ENCODE peak calls at places on chromosome 22, in nine cellular contexts. B, I, Z, P, N, V, U, H and K are unnamed samples.
A peak's percentile ranks its signal among the peaks of the same experiment; 100 is the strongest.

GRCh38 chr22:29306830-29307657 is 594 bp downstream of the GAS2L1 start:
- DNase-seq in V (peak; percentile 86), P (peak; percentile 34), Z (peak; percentile 84), I (no peak), U (peak; percentile 79), H (peak; percentile 96), B (no peak), N (peak; percentile 84), K (peak; percentile 80)

GRCh38 chr22:43510226-43511070 is 98.6 kb downstream of the MPPED1 start:
- DNase-seq in I (no peak), P (no peak), U (no peak), N (no peak), H (no peak), Z (no peak), V (no peak), B (no peak), K (no peak)

GRCh38 chr22:17795143-17795542 is 20.9 kb upstream of the BID start:
- DNase-seq in B (no peak), V (no peak), P (no peak), I (no peak), U (peak; percentile 29), Z (no peak), N (no peak), H (no peak), K (no peak)

GRCh38 chr22:50422046-50422445 is 52.8 kb downstream of the SBF1 start:
- DNase-seq in U (no peak), H (no peak), B (no peak), V (no peak), P (no peak), I (no peak), Z (no peak), N (no peak), K (no peak)

GRCh38 chr22:33869946-33870345 is 50.3 kb downstream of the LARGE1 start:
- DNase-seq in V (no peak), B (no peak), P (no peak), H (no peak), N (no peak), U (no peak), I (no peak), Z (peak; percentile 13), K (no peak)

GRCh38 chr22:44707752-44708151 is 5.7 kb downstream of the PRR5 start:
- DNase-seq in N (no peak), B (no peak), P (no peak), H (no peak), V (no peak), I (no peak), U (peak; percentile 70), Z (peak; percentile 32), K (no peak)

GRCh38 chr22:24066260-24066659 is 55.2 kb downstream of the CABIN1 start:
- DNase-seq in H (no peak), B (no peak), U (peak; percentile 13), I (no peak), P (no peak), N (no peak), Z (peak; percentile 59), V (no peak), K (peak; percentile 8)

GRCh38 chr22:44098021-44098739 is 74.1 kb downstream of the PARVB start:
- DNase-seq in Z (no peak), H (peak; percentile 81), P (no peak), U (no peak), N (no peak), V (no peak), I (no peak), B (no peak), K (no peak)

GRCh38 chr22:37128555-37129281 is 19.2 kb upstream of the TMPRSS6 start:
- DNase-seq in U (no peak), Z (no peak), P (no peak), V (no peak), N (no peak), I (no peak), B (no peak), H (no peak), K (no peak)

GRCh38 chr22:43270314-43270908 is 72.8 kb downstream of the SCUBE1 start:
- DNase-seq in H (no peak), I (no peak), U (no peak), P (no peak), B (no peak), N (no peak), V (no peak), Z (no peak), K (no peak)

GRCh38 chr22:20430101-20430640 is 7.5 kb downstream of the SCARF2 start:
- DNase-seq in B (no peak), N (peak; percentile 43), Z (no peak), U (no peak), H (peak; percentile 86), I (no peak), P (no peak), V (no peak), K (no peak)

GRCh38 chr22:49966041-49966715 is 5.6 kb downstream of the PIM3 start:
- DNase-seq in I (no peak), V (peak; percentile 21), H (peak; percentile 86), Z (no peak), P (no peak), N (peak; percentile 63), B (no peak), U (no peak), K (no peak)

GRCh38 chr22:35540600-35541253 is at the start of gene RASD2:
- DNase-seq in H (no peak), Z (peak; percentile 41), P (no peak), N (no peak), I (no peak), V (peak; percentile 25), B (no peak), U (peak; percentile 46), K (peak; percentile 33)

GRCh38 chr22:36862251-36863242 is 1.7 kb downstream of the NCF4 start:
- DNase-seq in P (no peak), N (peak; percentile 73), U (no peak), V (no peak), Z (no peak), B (no peak), H (peak; percentile 84), I (no peak), K (no peak)

GRCh38 chr22:20566420-20567260 is 59.2 kb downstream of the MED15 start:
- DNase-seq in Z (peak; percentile 74), H (no peak), U (peak; percentile 79), I (no peak), V (no peak), P (no peak), N (peak; percentile 64), B (no peak), K (no peak)

GRCh38 chr22:37025500-37026070 is 6.0 kb downstream of the MPST start:
- DNase-seq in P (no peak), N (no peak), U (no peak), V (no peak), Z (no peak), H (no peak), I (no peak), B (no peak), K (peak; percentile 26)

GRCh38 chr22:20526628-20527355 is 19.4 kb downstream of the MED15 start:
- DNase-seq in Z (peak; percentile 47), U (peak; percentile 91), V (no peak), H (no peak), P (no peak), N (no peak), B (no peak), I (no peak), K (no peak)

GRCh38 chr22:38180841-38181452 is 683 bp downstream of the PLA2G6 start:
- DNase-seq in N (peak; percentile 80), V (peak; percentile 83), P (no peak), B (peak; percentile 76), H (peak; percentile 93), U (peak; percentile 35), Z (peak; percentile 65), I (no peak), K (peak; percentile 55)

GRCh38 chr22:41197808-41198585 is 7.1 kb upstream of the L3MBTL2 start:
- DNase-seq in U (peak; percentile 30), N (peak; percentile 66), B (peak; percentile 62), H (no peak), V (peak; percentile 77), Z (peak; percentile 30), I (peak; percentile 52), P (no peak), K (peak; percentile 51)

GRCh38 chr22:37209140-37209845 is 3.0 kb downstream of the SSTR3 start:
- DNase-seq in V (no peak), H (no peak), B (no peak), P (no peak), I (no peak), N (no peak), U (no peak), Z (no peak), K (no peak)

GRCh38 chr22:50303515-50303847 is 4.0 kb downstream of the PLXNB2 start:
- DNase-seq in H (no peak), U (no peak), N (no peak), B (no peak), Z (peak; percentile 36), I (no peak), P (no peak), V (no peak), K (no peak)

GRCh38 chr22:44574057-44574456 is 76.0 kb upstream of the RTL6 start:
- DNase-seq in U (peak; percentile 81), V (no peak), H (peak; percentile 84), N (peak; percentile 30), Z (peak; percentile 89), P (no peak), I (no peak), B (no peak), K (no peak)

GRCh38 chr22:35484651-35485372 is 55.8 kb upstream of the RASD2 start:
- DNase-seq in B (no peak), P (no peak), H (no peak), N (no peak), U (no peak), V (no peak), Z (no peak), I (no peak), K (no peak)

GRCh38 chr22:40605676-40606250 is 30.8 kb downstream of the MRTFA start:
- DNase-seq in U (no peak), N (no peak), P (no peak), B (no peak), Z (peak; percentile 40), H (no peak), V (no peak), I (no peak), K (peak; percentile 66)

GRCh38 chr22:37283393-37283937 is 1.2 kb downstream of the CYTH4 start:
- DNase-seq in I (no peak), P (no peak), B (no peak), Z (no peak), U (no peak), N (peak; percentile 84), H (no peak), V (peak; percentile 52), K (peak; percentile 20)

GRCh38 chr22:21728270-21728669 is 7.3 kb downstream of the YPEL1 start:
- DNase-seq in I (no peak), V (no peak), Z (no peak), N (no peak), H (no peak), B (no peak), P (no peak), U (no peak), K (no peak)

GRCh38 chr22:24953294-24954113 is 988 bp downstream of the KIAA1671 start:
- DNase-seq in N (peak; percentile 71), V (peak; percentile 69), Z (no peak), I (no peak), U (peak; percentile 32), H (no peak), P (no peak), B (no peak), K (peak; percentile 48)

GRCh38 chr22:49013707-49014106 is 814.0 kb downstream of the BRD1 start:
- DNase-seq in Z (no peak), N (peak; percentile 11), I (no peak), P (no peak), B (peak; percentile 23), H (peak; percentile 70), U (no peak), V (no peak), K (no peak)

GRCh38 chr22:50298937-50299656 is 8.3 kb downstream of the PLXNB2 start:
- DNase-seq in Z (no peak), P (no peak), U (no peak), N (no peak), H (no peak), B (no peak), V (no peak), I (no peak), K (no peak)

GRCh38 chr22:29750559-29750958 is 16.2 kb downstream of the ZMAT5 start:
- DNase-seq in H (no peak), Z (no peak), N (no peak), I (no peak), U (no peak), V (no peak), B (no peak), P (no peak), K (no peak)

GRCh38 chr22:44093791-44094190 is 69.7 kb downstream of the PARVB start:
- DNase-seq in I (no peak), U (no peak), H (no peak), N (no peak), Z (no peak), V (no peak), P (no peak), B (no peak), K (no peak)